ENCODE peak calls at places on chromosome 1, in ten cellular contexts. P is CD8-positive, alpha-beta T cell; T is foreskin fibroblast; N is left ventricle myocardium inferior; D is fibroblast of lung; E is right lobe of liver; Z is epithelial cell of esophagus; W is AG04449; B is BJ; M is GM12878. J is an unnamed sample.

GRCh38 chr1:32142446-32143301 is 34.8 kb downstream of the KPNA6 start:
- DNase-seq in P (no peak), T (peak), N (peak), D (peak), E (peak), Z (peak), W (no peak), B (peak), M (no peak), J (peak)

GRCh38 chr1:166910396-166910994 is 34.4 kb upstream of the TADA1 start:
- DNase-seq in P (peak), T (peak), N (peak), D (peak), E (no peak), Z (peak), W (peak), B (peak), M (peak), J (peak)

GRCh38 chr1:147605591-147605990 is 64.3 kb downstream of the BCL9 start:
- DNase-seq in P (no peak), T (no peak), N (no peak), D (peak), E (no peak), Z (no peak), W (peak), B (peak), M (no peak), J (no peak)

GRCh38 chr1:63643517-63643916 is 50.3 kb downstream of the PGM1 start:
- DNase-seq in P (no peak), T (no peak), N (peak), D (no peak), E (no peak), Z (no peak), W (no peak), B (no peak), M (no peak), J (no peak)

GRCh38 chr1:100400332-100400933 is 48.1 kb downstream of the CDC14A start:
- DNase-seq in P (peak), T (no peak), N (peak), D (no peak), E (peak), Z (no peak), W (no peak), B (no peak), M (no peak), J (peak)

GRCh38 chr1:3026581-3027511 is 5.6 kb downstream of the ACTRT2 start:
- DNase-seq in P (no peak), T (no peak), N (peak), D (no peak), E (peak), Z (no peak), W (no peak), B (no peak), M (no peak), J (no peak)

GRCh38 chr1:219555031-219555667 is 57.8 kb downstream of the ZC3H11B start:
- DNase-seq in P (no peak), T (peak), N (no peak), D (peak), E (no peak), Z (peak), W (no peak), B (no peak), M (no peak), J (peak)

GRCh38 chr1:82838066-82838465 is 1037.3 kb downstream of the ADGRL2 start:
- DNase-seq in P (no peak), T (peak), N (no peak), D (peak), E (no peak), Z (peak), W (no peak), B (peak), M (no peak), J (peak)

GRCh38 chr1:21673277-21673780 is 4.2 kb upstream of the RAP1GAP start:
- DNase-seq in P (no peak), T (peak), N (peak), D (peak), E (peak), Z (no peak), W (peak), B (peak), M (no peak), J (peak)

GRCh38 chr1:223815865-223816264 is 29.9 kb downstream of the TP53BP2 start:
- DNase-seq in P (no peak), T (peak), N (no peak), D (peak), E (no peak), Z (peak), W (no peak), B (no peak), M (no peak), J (no peak)

GRCh38 chr1:212284744-212285684 is at the start of gene PPP2R5A:
- DNase-seq in P (peak), T (peak), N (peak), D (peak), E (peak), Z (peak), W (peak), B (peak), M (peak), J (peak)
- TF ChIP-seq CTCF in P (no peak), T (no peak), N (peak), D (no peak), E (peak), Z (peak), W (peak), B (peak), M (peak), J (peak)

DNA sequence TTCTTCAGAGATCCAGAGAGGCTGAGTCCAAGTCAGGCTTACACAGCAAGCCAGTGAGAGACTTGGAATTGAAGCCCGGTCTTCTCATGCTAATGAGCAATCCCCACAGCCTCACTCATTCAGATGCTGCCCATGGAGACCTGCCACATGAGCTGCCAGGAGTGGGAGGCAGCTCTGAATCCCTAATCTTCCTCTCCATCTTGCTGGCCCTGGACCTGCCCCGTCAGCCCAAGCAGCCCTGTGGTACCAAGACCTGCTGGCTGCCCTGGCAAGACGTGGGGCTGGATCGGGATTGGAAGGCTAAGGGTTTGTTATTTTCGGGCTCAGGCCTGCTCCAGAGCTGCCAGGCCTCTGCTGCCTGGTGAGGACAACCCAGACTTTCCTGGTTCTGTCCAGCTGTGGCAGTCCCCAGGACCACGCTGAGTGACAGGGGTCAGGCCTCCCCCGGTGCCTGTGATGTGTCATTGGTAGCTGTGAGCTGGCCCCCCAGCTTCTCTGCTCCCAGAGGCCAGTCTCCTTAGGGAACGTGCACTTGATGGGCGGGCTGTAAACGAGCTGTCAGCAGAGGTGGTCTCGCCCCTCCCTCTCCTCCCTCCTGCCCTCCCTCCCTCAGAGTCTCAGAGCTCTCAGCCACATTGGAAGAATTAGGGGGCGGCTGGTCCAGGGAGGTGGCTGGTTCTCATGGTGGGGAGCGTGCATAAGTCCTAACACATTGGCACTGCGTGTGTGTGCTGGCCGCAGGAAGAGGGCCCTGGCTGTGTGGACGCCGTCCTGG is 135.1 kb downstream of the FOXD2 start:
- DNase-seq in P (no peak), T (no peak), N (no peak), D (peak), E (no peak), Z (no peak), W (no peak), B (no peak), M (no peak), J (no peak)
- H3K4me3 ChIP-seq in P (no peak), T (no peak), N (no peak), D (no peak), E (no peak), Z (no peak), W (no peak), B (no peak), M (no peak), J (no peak)

DNA sequence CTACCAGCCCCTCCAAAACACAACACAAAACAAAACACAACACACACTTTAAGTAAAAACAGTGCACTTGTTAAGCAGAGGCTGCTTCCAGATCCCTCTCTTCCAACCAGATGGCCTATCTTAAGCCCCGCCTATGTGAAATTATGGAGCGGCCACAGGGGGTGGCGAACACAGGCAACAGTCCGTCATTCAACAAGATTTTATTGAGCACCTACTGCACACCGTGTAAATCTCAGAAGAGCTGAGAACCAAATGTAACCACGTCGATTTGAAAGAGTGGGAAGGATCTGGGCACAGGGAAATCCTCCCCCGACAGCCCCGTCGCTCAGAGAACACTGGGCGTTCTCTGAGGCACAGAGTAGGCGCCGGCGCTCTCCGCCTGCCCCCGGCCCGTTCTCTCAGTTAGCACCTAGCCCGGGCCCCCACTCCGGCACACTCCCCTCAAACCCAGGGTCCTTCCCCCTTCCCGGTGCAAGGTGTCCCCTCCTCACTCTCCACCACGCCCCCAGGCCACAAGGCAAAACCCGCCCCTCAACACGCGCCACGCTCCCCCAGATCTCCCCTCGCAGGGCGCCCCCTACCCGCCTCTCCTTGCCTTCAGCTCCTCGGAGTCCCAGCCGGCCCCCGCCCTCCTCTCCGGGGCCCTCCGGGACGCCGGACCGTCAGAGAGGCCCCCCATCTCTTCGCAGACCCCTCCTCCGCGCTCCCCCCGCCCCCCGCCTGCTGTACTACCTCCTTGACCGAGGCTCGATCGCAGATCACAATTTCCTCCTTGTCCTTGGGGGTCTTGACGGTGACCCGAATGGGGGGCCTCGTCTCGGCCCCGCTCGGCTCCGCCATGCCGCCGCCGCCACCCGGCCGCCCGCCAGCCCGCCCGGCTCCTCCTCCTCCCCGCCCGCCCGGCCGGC is 482 bp downstream of the UBQLN4 start:
- DNase-seq in P (peak), T (peak), N (peak), D (peak), E (peak), Z (peak), W (no peak), B (no peak), M (no peak), J (peak)
- TF ChIP-seq CTCF in P (no peak), T (peak), N (peak), D (peak), E (no peak), Z (no peak), W (peak), B (peak), M (peak), J (no peak)

GRCh38 chr1:162566870-162567269 is 5.3 kb downstream of the UAP1 start:
- DNase-seq in P (no peak), T (no peak), N (no peak), D (no peak), E (no peak), Z (no peak), W (no peak), B (no peak), M (no peak), J (no peak)

GRCh38 chr1:162571696-162572095 is 10.2 kb downstream of the UAP1 start:
- DNase-seq in P (no peak), T (no peak), N (no peak), D (no peak), E (no peak), Z (no peak), W (no peak), B (no peak), M (no peak), J (no peak)

GRCh38 chr1:162568802-162569201 is 7.3 kb downstream of the UAP1 start:
- DNase-seq in P (no peak), T (no peak), N (no peak), D (no peak), E (no peak), Z (no peak), W (no peak), B (no peak), M (no peak), J (no peak)

GRCh38 chr1:162565460-162565859 is 3.9 kb downstream of the UAP1 start:
- DNase-seq in P (no peak), T (no peak), N (no peak), D (no peak), E (no peak), Z (no peak), W (no peak), B (no peak), M (no peak), J (no peak)

GRCh38 chr1:162570718-162571117 is 9.2 kb downstream of the UAP1 start:
- DNase-seq in P (no peak), T (no peak), N (no peak), D (no peak), E (no peak), Z (no peak), W (no peak), B (no peak), M (no peak), J (no peak)
- H3K4me3 ChIP-seq in P (no peak), T (no peak), N (no peak), D (no peak), E (no peak), Z (no peak), W (no peak), B (no peak), M (no peak), J (no peak)

GRCh38 chr1:160884579-160884978 is 401 bp downstream of the ITLN1 start:
- DNase-seq in P (no peak), T (no peak), N (no peak), D (no peak), E (no peak), Z (no peak), W (no peak), B (no peak), M (no peak), J (no peak)
- TF ChIP-seq CTCF in P (peak), T (no peak), N (no peak), D (peak), E (no peak), Z (no peak), W (no peak), B (no peak), M (peak), J (no peak)